ENCODE peak calls at places on chromosome 2, in eight cellular contexts. One of them, this sample, is unnamed.

GRCh38 chr2:219810895-219811294 is 183.5 kb downstream of the SLC4A3 start:
- DNase-seq in SK-N-MC: no peak
- DNase-seq in activated T-cell treated with anti-CD3 and anti-CD28 coated beads for 1 hour: no peak
- DNase-seq in ACHN: no peak
- DNase-seq in dermis microvascular lymphatic vessel endothelial cell: no peak
- DNase-seq in amygdala: no peak
- DNase-seq in RWPE2: no peak
- DNase-seq in AG08395: no peak
- DNase-seq in this sample: no peak

GRCh38 chr2:231535961-231536360 is 5.7 kb upstream of the NMUR1 start:
- DNase-seq in SK-N-MC: no peak
- DNase-seq in activated T-cell treated with anti-CD3 and anti-CD28 coated beads for 1 hour: no peak
- DNase-seq in ACHN: no peak
- DNase-seq in dermis microvascular lymphatic vessel endothelial cell: no peak
- DNase-seq in amygdala: no peak
- DNase-seq in RWPE2: no peak
- DNase-seq in AG08395: no peak
- DNase-seq in this sample: no peak

GRCh38 chr2:216316743-216317142 is 55.5 kb downstream of the MARCHF4 start:
- DNase-seq in SK-N-MC: no peak
- DNase-seq in activated T-cell treated with anti-CD3 and anti-CD28 coated beads for 1 hour: no peak
- DNase-seq in ACHN: peak
- DNase-seq in dermis microvascular lymphatic vessel endothelial cell: peak
- DNase-seq in amygdala: no peak
- DNase-seq in RWPE2: no peak
- DNase-seq in AG08395: peak
- DNase-seq in this sample: no peak

GRCh38 chr2:138515084-138515483 is 13.5 kb downstream of the SPOPL start:
- DNase-seq in SK-N-MC: no peak
- DNase-seq in activated T-cell treated with anti-CD3 and anti-CD28 coated beads for 1 hour: no peak
- DNase-seq in ACHN: no peak
- DNase-seq in dermis microvascular lymphatic vessel endothelial cell: no peak
- DNase-seq in amygdala: no peak
- DNase-seq in RWPE2: no peak
- DNase-seq in AG08395: no peak
- DNase-seq in this sample: no peak

GRCh38 chr2:33321236-33321731 is 155.2 kb upstream of the RASGRP3 start:
- DNase-seq in SK-N-MC: peak
- DNase-seq in activated T-cell treated with anti-CD3 and anti-CD28 coated beads for 1 hour: no peak
- DNase-seq in ACHN: no peak
- DNase-seq in dermis microvascular lymphatic vessel endothelial cell: peak
- DNase-seq in amygdala: no peak
- DNase-seq in RWPE2: no peak
- DNase-seq in AG08395: peak
- DNase-seq in this sample: peak

GRCh38 chr2:153940511-153940910 is 68.8 kb downstream of the GALNT13 start:
- DNase-seq in SK-N-MC: no peak
- DNase-seq in activated T-cell treated with anti-CD3 and anti-CD28 coated beads for 1 hour: no peak
- DNase-seq in ACHN: no peak
- DNase-seq in dermis microvascular lymphatic vessel endothelial cell: no peak
- DNase-seq in amygdala: no peak
- DNase-seq in RWPE2: no peak
- DNase-seq in AG08395: no peak
- DNase-seq in this sample: no peak

GRCh38 chr2:178449700-178450573 is 1.0 kb downstream of the PRKRA start:
- DNase-seq in SK-N-MC: no peak
- DNase-seq in activated T-cell treated with anti-CD3 and anti-CD28 coated beads for 1 hour: no peak
- DNase-seq in ACHN: no peak
- DNase-seq in dermis microvascular lymphatic vessel endothelial cell: peak
- DNase-seq in amygdala: no peak
- DNase-seq in RWPE2: no peak
- DNase-seq in AG08395: peak
- DNase-seq in this sample: no peak

GRCh38 chr2:153828335-153828734 is 43.4 kb upstream of the GALNT13 start:
- DNase-seq in SK-N-MC: no peak
- DNase-seq in activated T-cell treated with anti-CD3 and anti-CD28 coated beads for 1 hour: no peak
- DNase-seq in ACHN: no peak
- DNase-seq in dermis microvascular lymphatic vessel endothelial cell: no peak
- DNase-seq in amygdala: no peak
- DNase-seq in RWPE2: no peak
- DNase-seq in AG08395: no peak
- DNase-seq in this sample: no peak

GRCh38 chr2:188315750-188316149 is 24.1 kb downstream of the GULP1 start:
- DNase-seq in SK-N-MC: no peak
- DNase-seq in activated T-cell treated with anti-CD3 and anti-CD28 coated beads for 1 hour: no peak
- DNase-seq in ACHN: no peak
- DNase-seq in dermis microvascular lymphatic vessel endothelial cell: peak
- DNase-seq in amygdala: no peak
- DNase-seq in RWPE2: no peak
- DNase-seq in AG08395: no peak
- DNase-seq in this sample: no peak

GRCh38 chr2:32627441-32627900 is 379 bp upstream of the TTC27 start:
- DNase-seq in SK-N-MC: no peak
- DNase-seq in activated T-cell treated with anti-CD3 and anti-CD28 coated beads for 1 hour: peak
- DNase-seq in ACHN: peak
- DNase-seq in dermis microvascular lymphatic vessel endothelial cell: peak
- DNase-seq in amygdala: no peak
- DNase-seq in RWPE2: no peak
- DNase-seq in AG08395: peak
- DNase-seq in this sample: peak

GRCh38 chr2:137886432-137886831 is 77.8 kb upstream of the HNMT start:
- DNase-seq in SK-N-MC: no peak
- DNase-seq in activated T-cell treated with anti-CD3 and anti-CD28 coated beads for 1 hour: no peak
- DNase-seq in ACHN: peak
- DNase-seq in dermis microvascular lymphatic vessel endothelial cell: no peak
- DNase-seq in amygdala: no peak
- DNase-seq in RWPE2: no peak
- DNase-seq in AG08395: no peak
- DNase-seq in this sample: no peak

GRCh38 chr2:37742286-37742685 is 70.8 kb upstream of the CDC42EP3 start:
- DNase-seq in SK-N-MC: no peak
- DNase-seq in activated T-cell treated with anti-CD3 and anti-CD28 coated beads for 1 hour: no peak
- DNase-seq in ACHN: no peak
- DNase-seq in dermis microvascular lymphatic vessel endothelial cell: no peak
- DNase-seq in amygdala: no peak
- DNase-seq in RWPE2: no peak
- DNase-seq in AG08395: no peak
- DNase-seq in this sample: no peak

GRCh38 chr2:10246370-10246769 is 56.3 kb upstream of the HPCAL1 start:
- DNase-seq in SK-N-MC: no peak
- DNase-seq in activated T-cell treated with anti-CD3 and anti-CD28 coated beads for 1 hour: no peak
- DNase-seq in ACHN: no peak
- DNase-seq in dermis microvascular lymphatic vessel endothelial cell: no peak
- DNase-seq in amygdala: no peak
- DNase-seq in RWPE2: no peak
- DNase-seq in AG08395: no peak
- DNase-seq in this sample: no peak

GRCh38 chr2:235330775-235331438 is 162.9 kb upstream of the AGAP1 start:
- DNase-seq in SK-N-MC: no peak
- DNase-seq in activated T-cell treated with anti-CD3 and anti-CD28 coated beads for 1 hour: no peak
- DNase-seq in ACHN: no peak
- DNase-seq in dermis microvascular lymphatic vessel endothelial cell: no peak
- DNase-seq in amygdala: no peak
- DNase-seq in RWPE2: peak
- DNase-seq in AG08395: peak
- DNase-seq in this sample: peak

GRCh38 chr2:176844461-176844860 is 368.1 kb upstream of the HNRNPA3 start:
- DNase-seq in SK-N-MC: no peak
- DNase-seq in activated T-cell treated with anti-CD3 and anti-CD28 coated beads for 1 hour: no peak
- DNase-seq in ACHN: no peak
- DNase-seq in dermis microvascular lymphatic vessel endothelial cell: no peak
- DNase-seq in amygdala: no peak
- DNase-seq in RWPE2: no peak
- DNase-seq in AG08395: no peak
- DNase-seq in this sample: no peak

GRCh38 chr2:102368461-102369109 is 13.0 kb downstream of the IL18R1 start:
- DNase-seq in SK-N-MC: no peak
- DNase-seq in activated T-cell treated with anti-CD3 and anti-CD28 coated beads for 1 hour: no peak
- DNase-seq in ACHN: no peak
- DNase-seq in dermis microvascular lymphatic vessel endothelial cell: no peak
- DNase-seq in amygdala: no peak
- DNase-seq in RWPE2: no peak
- DNase-seq in AG08395: no peak
- DNase-seq in this sample: no peak

GRCh38 chr2:41710944-41711343 is 336.9 kb upstream of the PKDCC start:
- DNase-seq in SK-N-MC: no peak
- DNase-seq in activated T-cell treated with anti-CD3 and anti-CD28 coated beads for 1 hour: no peak
- DNase-seq in ACHN: no peak
- DNase-seq in dermis microvascular lymphatic vessel endothelial cell: no peak
- DNase-seq in amygdala: no peak
- DNase-seq in RWPE2: no peak
- DNase-seq in AG08395: no peak
- DNase-seq in this sample: no peak

GRCh38 chr2:166081131-166081632 is 46.6 kb downstream of the SCN1A start:
- DNase-seq in SK-N-MC: no peak
- DNase-seq in activated T-cell treated with anti-CD3 and anti-CD28 coated beads for 1 hour: no peak
- DNase-seq in ACHN: no peak
- DNase-seq in dermis microvascular lymphatic vessel endothelial cell: no peak
- DNase-seq in amygdala: no peak
- DNase-seq in RWPE2: no peak
- DNase-seq in AG08395: no peak
- DNase-seq in this sample: no peak

GRCh38 chr2:43178602-43179542 is 47.5 kb downstream of the ZFP36L2 start:
- DNase-seq in SK-N-MC: no peak
- DNase-seq in activated T-cell treated with anti-CD3 and anti-CD28 coated beads for 1 hour: no peak
- DNase-seq in ACHN: peak
- DNase-seq in dermis microvascular lymphatic vessel endothelial cell: peak
- DNase-seq in amygdala: no peak
- DNase-seq in RWPE2: no peak
- DNase-seq in AG08395: peak
- DNase-seq in this sample: peak

GRCh38 chr2:237604391-237604790 is 13.9 kb upstream of the RAB17 start:
- DNase-seq in SK-N-MC: no peak
- DNase-seq in activated T-cell treated with anti-CD3 and anti-CD28 coated beads for 1 hour: no peak
- DNase-seq in ACHN: no peak
- DNase-seq in dermis microvascular lymphatic vessel endothelial cell: no peak
- DNase-seq in amygdala: no peak
- DNase-seq in RWPE2: no peak
- DNase-seq in AG08395: no peak
- DNase-seq in this sample: no peak

GRCh38 chr2:85748948-85749875 is 4.6 kb upstream of the ATOH8 start:
- DNase-seq in SK-N-MC: no peak
- DNase-seq in activated T-cell treated with anti-CD3 and anti-CD28 coated beads for 1 hour: no peak
- DNase-seq in ACHN: no peak
- DNase-seq in dermis microvascular lymphatic vessel endothelial cell: no peak
- DNase-seq in amygdala: no peak
- DNase-seq in RWPE2: peak
- DNase-seq in AG08395: peak
- DNase-seq in this sample: no peak